ENCODE peak calls at places on chromosome 5, in four cellular contexts. One of them, this sample, is unnamed.

GRCh38 chr5:60395712-60396329 is 304.1 kb downstream of the DEPDC1B start:
- DNase-seq in NCI-H1105: no peak
- DNase-seq in GM23248: no peak
- DNase-seq in OCI-M1: no peak
- DNase-seq in this sample: no peak

GRCh38 chr5:135735831-135736230 is 98.6 kb upstream of the SLC25A48 start:
- DNase-seq in OCI-M1: no peak
- DNase-seq in GM23248: no peak
- DNase-seq in NCI-H1105: no peak
- DNase-seq in this sample: no peak

GRCh38 chr5:179974281-179974945 is 66.7 kb upstream of the TBC1D9B start:
- DNase-seq in OCI-M1: no peak
- DNase-seq in NCI-H1105: peak
- DNase-seq in GM23248: no peak
- DNase-seq in this sample: peak

GRCh38 chr5:128259530-128260145 is 176.1 kb downstream of the SLC12A2 start:
- DNase-seq in GM23248: no peak
- DNase-seq in OCI-M1: no peak
- DNase-seq in NCI-H1105: no peak
- DNase-seq in this sample: no peak

GRCh38 chr5:150108711-150109605 is 22.6 kb upstream of the CSF1R start:
- DNase-seq in NCI-H1105: no peak
- DNase-seq in OCI-M1: no peak
- DNase-seq in GM23248: no peak
- DNase-seq in this sample: no peak

GRCh38 chr5:128227984-128228383 is 144.4 kb downstream of the SLC12A2 start:
- DNase-seq in NCI-H1105: no peak
- DNase-seq in GM23248: peak
- DNase-seq in OCI-M1: no peak
- DNase-seq in this sample: no peak

GRCh38 chr5:118371973-118372650 is 616.2 kb downstream of the DTWD2 start:
- DNase-seq in GM23248: no peak
- DNase-seq in NCI-H1105: peak
- DNase-seq in OCI-M1: no peak
- DNase-seq in this sample: no peak

GRCh38 chr5:5699062-5699461 is 276.6 kb downstream of the ICE1 start:
- DNase-seq in GM23248: no peak
- DNase-seq in NCI-H1105: no peak
- DNase-seq in OCI-M1: no peak
- DNase-seq in this sample: no peak

GRCh38 chr5:150531686-150532085 is 23.8 kb downstream of the NDST1 start:
- DNase-seq in OCI-M1: no peak
- DNase-seq in GM23248: no peak
- DNase-seq in NCI-H1105: no peak
- DNase-seq in this sample: no peak

GRCh38 chr5:132751444-132751843 is 4.2 kb downstream of the CCNI2 start:
- DNase-seq in NCI-H1105: no peak
- DNase-seq in OCI-M1: no peak
- DNase-seq in GM23248: peak
- DNase-seq in this sample: no peak

GRCh38 chr5:154138701-154139100 is 51.8 kb upstream of the GALNT10 start:
- DNase-seq in NCI-H1105: no peak
- DNase-seq in GM23248: no peak
- DNase-seq in OCI-M1: no peak
- DNase-seq in this sample: peak

GRCh38 chr5:127886141-127886540 is 182.9 kb downstream of the CCDC192 start:
- DNase-seq in NCI-H1105: no peak
- DNase-seq in GM23248: no peak
- DNase-seq in OCI-M1: no peak
- DNase-seq in this sample: no peak

GRCh38 chr5:51279983-51280382 is 103.3 kb upstream of the ISL1 start:
- DNase-seq in NCI-H1105: peak
- DNase-seq in GM23248: no peak
- DNase-seq in OCI-M1: no peak
- DNase-seq in this sample: peak